ENCODE peak calls at places on chromosomes 11 and 22, in five cellular contexts. X is keratinocyte, Q is foreskin fibroblast, J is psoas muscle, E is fibroblast of pulmonary artery. Y is an unnamed sample.
A peak's percentile ranks its signal among the peaks of the same experiment; 100 is the strongest.

GRCh38 chr11:47215366-47215925 is 672 bp downstream of the DDB2 start:
- DNase-seq in X (no peak), Q (no peak), J (no peak), E (no peak), Y (no peak)

GRCh38 chr11:35337919-35338316 is 81.4 kb downstream of the SLC1A2 start:
- DNase-seq in Q (peak; percentile 58), J (no peak), E (no peak), X (no peak), Y (no peak)

GRCh38 chr22:21567456-21568206 is at the start of gene UBE2L3:
- DNase-seq in Q (peak; percentile 92), J (peak; percentile 87), X (peak; percentile 30), E (peak; percentile 74), Y (peak; percentile 80)

GRCh38 chr11:1573847-1574255 is 1.8 kb upstream of the DUSP8 start:
- DNase-seq in E (no peak), J (no peak), X (no peak), Q (no peak), Y (no peak)

GRCh38 chr22:29882716-29883044 is 294 bp upstream of the MTMR3 start:
- DNase-seq in E (no peak), Q (no peak), X (no peak), J (no peak), Y (no peak)

GRCh38 chr22:34072585-34072984 is 152.3 kb upstream of the LARGE1 start:
- DNase-seq in Q (no peak), X (no peak), J (no peak), E (no peak), Y (no peak)

GRCh38 chr11:7524831-7525230 is 11.0 kb downstream of the PPFIBP2 start:
- DNase-seq in X (peak; percentile 58), E (no peak), J (no peak), Q (no peak), Y (no peak)

GRCh38 chr11:125451400-125452124 is 44.5 kb downstream of the FEZ1 start:
- DNase-seq in X (no peak), J (peak; percentile 32), Q (peak; percentile 44), E (peak; percentile 59), Y (no peak)

GRCh38 chr11:68904458-68904847 is 762 bp downstream of the IGHMBP2 start:
- DNase-seq in E (peak; percentile 14), J (peak; percentile 37), X (no peak), Q (no peak), Y (no peak)

GRCh38 chr11:72081184-72081644 is 564 bp downstream of the LRRC51 start:
- DNase-seq in Q (no peak), X (no peak), E (no peak), J (no peak), Y (no peak)

GRCh38 chr22:23176645-23177027 is 3.7 kb upstream of the BCR start:
- DNase-seq in X (no peak), E (no peak), Q (no peak), J (no peak), Y (no peak)

GRCh38 chr22:48907591-48907990 is 920.1 kb downstream of the BRD1 start:
- DNase-seq in E (no peak), X (no peak), J (no peak), Q (no peak), Y (no peak)

GRCh38 chr11:119373059-119373875 is 8.2 kb downstream of the USP2 start:
- DNase-seq in J (no peak), Q (no peak), E (no peak), X (no peak), Y (no peak)

GRCh38 chr11:128525411-128526243 is 61.7 kb downstream of the ETS1 start:
- DNase-seq in Q (peak; percentile 55), J (no peak), X (no peak), E (no peak), Y (peak; percentile 83)

GRCh38 chr11:93720522-93720921 is 20.8 kb downstream of the TAF1D start:
- DNase-seq in J (no peak), Q (no peak), X (no peak), E (no peak), Y (no peak)

GRCh38 chr11:26993965-26994446 is at the start of gene FIBIN:
- DNase-seq in E (peak; percentile 83), J (peak; percentile 25), X (no peak), Q (peak; percentile 85), Y (peak; percentile 80)

GRCh38 chr11:132686827-132687370 is 845.4 kb downstream of the OPCML start:
- DNase-seq in X (no peak), J (no peak), Q (no peak), E (peak; percentile 12), Y (peak; percentile 19)

GRCh38 chr22:27845603-27846100 is 44.1 kb upstream of the MN1 start:
- DNase-seq in J (no peak), Q (no peak), E (no peak), X (no peak), Y (no peak)

GRCh38 chr11:18221274-18221876 is 15.2 kb downstream of the SAA4 start:
- DNase-seq in X (no peak), Q (no peak), E (no peak), J (no peak), Y (no peak)

GRCh38 chr22:41922336-41922735 is 4.3 kb downstream of the TNFRSF13C start:
- DNase-seq in Q (no peak), E (no peak), J (no peak), X (no peak), Y (no peak)

GRCh38 chr11:44600739-44601416 is 35.4 kb downstream of the CD82 start:
- DNase-seq in X (no peak), Q (peak; percentile 39), J (no peak), E (peak; percentile 30), Y (no peak)

GRCh38 chr11:102596578-102596977 is 28.6 kb downstream of the MMP20 start:
- DNase-seq in X (no peak), J (no peak), Q (no peak), E (no peak), Y (no peak)

GRCh38 chr11:95067042-95067827 is 516 bp downstream of the SRSF8 start:
- DNase-seq in Q (peak; percentile 95), E (peak; percentile 77), X (no peak), J (peak; percentile 90), Y (peak; percentile 77)

GRCh38 chr22:24011735-24012068 is 598 bp downstream of the CABIN1 start:
- DNase-seq in Q (peak; percentile 13), X (no peak), E (no peak), J (no peak), Y (peak; percentile 12)

GRCh38 chr11:26741036-26741435 is 19.2 kb upstream of the SLC5A12 start:
- DNase-seq in Q (peak; percentile 86), E (peak; percentile 83), J (no peak), X (no peak), Y (peak; percentile 57)

GRCh38 chr11:31808721-31809542 is 2.2 kb downstream of the PAX6 start:
- DNase-seq in Q (no peak), J (no peak), X (no peak), E (no peak), Y (no peak)

GRCh38 chr11:87173185-87174039 is 135.7 kb downstream of the TMEM135 start:
- DNase-seq in Q (peak; percentile 75), X (no peak), J (no peak), E (peak; percentile 66), Y (peak; percentile 78)

GRCh38 chr11:79932612-79933011 is 491.8 kb upstream of the TENM4 start:
- DNase-seq in X (no peak), Q (no peak), J (no peak), E (no peak), Y (no peak)

GRCh38 chr11:27698872-27699241 is 1.4 kb downstream of the BDNF start:
- DNase-seq in X (no peak), Q (peak; percentile 93), J (peak; percentile 67), E (peak; percentile 93), Y (peak; percentile 94)

GRCh38 chr11:19723572-19724342 is 11.1 kb downstream of the NAV2 start:
- DNase-seq in J (peak; percentile 37), Q (peak; percentile 78), X (no peak), E (peak; percentile 27), Y (peak; percentile 53)

GRCh38 chr22:28341001-28341400 is 338.6 kb downstream of the TTC28 start:
- DNase-seq in X (no peak), J (no peak), E (peak; percentile 54), Q (peak; percentile 42), Y (peak; percentile 16)

GRCh38 chr11:112511906-112512305 is 251.2 kb upstream of the PLET1 start:
- DNase-seq in E (no peak), X (no peak), J (no peak), Q (no peak), Y (no peak)

DNA sequence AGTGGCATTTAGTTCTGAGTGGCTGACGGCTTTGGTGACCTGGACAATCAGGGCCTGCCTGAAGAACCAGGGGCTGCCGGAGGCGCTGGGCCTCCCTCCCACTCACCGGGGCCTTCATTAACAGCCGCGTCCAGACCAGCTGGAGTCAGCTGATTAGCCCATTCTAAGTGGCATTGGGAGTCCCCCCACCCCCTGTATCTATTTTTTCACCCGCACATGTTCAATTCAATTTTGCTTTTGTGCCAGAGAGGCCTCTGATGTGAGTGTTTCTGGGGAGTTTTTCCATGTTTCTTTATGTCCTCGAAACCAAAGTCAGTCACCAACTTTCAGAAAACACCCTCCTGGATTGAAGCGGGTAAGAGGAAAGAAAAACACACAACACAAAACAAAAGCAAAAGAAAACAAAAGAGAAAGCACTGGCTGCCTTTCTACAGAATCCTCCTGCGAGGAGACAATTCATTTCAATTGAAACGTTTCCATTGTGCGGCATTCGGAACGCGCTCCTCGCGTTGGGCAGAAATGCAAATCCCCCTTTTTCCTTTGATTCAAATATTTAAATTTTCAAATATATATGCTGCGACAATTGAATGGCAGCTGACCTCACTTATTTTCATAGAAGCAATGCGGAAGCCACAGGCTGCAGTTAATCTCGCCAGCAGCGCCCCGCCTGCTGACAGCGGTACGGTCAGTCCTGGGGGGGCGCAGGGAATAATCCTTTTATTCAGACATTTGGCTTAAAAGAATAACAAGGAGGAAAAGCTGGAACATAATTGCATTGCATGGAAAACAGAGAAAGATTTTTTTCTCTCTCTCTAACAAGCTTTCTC is 17.6 kb downstream of the CDKN1C start:
- DNase-seq in X (no peak), E (no peak), J (no peak), Q (no peak), Y (no peak)
- TF ChIP-seq CTCF in X (no peak), E (no peak), J (no peak), Q (no peak), Y (no peak)

GRCh38 chr22:50696799-50697561 is 24.4 kb downstream of the SHANK3 start:
- DNase-seq in J (peak; percentile 23), X (no peak), E (no peak), Q (peak; percentile 55), Y (no peak)
- TF ChIP-seq CTCF in J (peak; percentile 34), X (peak; percentile 68), E (peak; percentile 55), Q (peak; percentile 67), Y (peak; percentile 71)

GRCh38 chr22:19718255-19719054 is 4.2 kb downstream of the SEPTIN5 start:
- DNase-seq in J (no peak), Q (no peak), X (no peak), E (no peak), Y (no peak)
- TF ChIP-seq CTCF in J (no peak), Q (no peak), X (no peak), E (no peak), Y (no peak)

DNA sequence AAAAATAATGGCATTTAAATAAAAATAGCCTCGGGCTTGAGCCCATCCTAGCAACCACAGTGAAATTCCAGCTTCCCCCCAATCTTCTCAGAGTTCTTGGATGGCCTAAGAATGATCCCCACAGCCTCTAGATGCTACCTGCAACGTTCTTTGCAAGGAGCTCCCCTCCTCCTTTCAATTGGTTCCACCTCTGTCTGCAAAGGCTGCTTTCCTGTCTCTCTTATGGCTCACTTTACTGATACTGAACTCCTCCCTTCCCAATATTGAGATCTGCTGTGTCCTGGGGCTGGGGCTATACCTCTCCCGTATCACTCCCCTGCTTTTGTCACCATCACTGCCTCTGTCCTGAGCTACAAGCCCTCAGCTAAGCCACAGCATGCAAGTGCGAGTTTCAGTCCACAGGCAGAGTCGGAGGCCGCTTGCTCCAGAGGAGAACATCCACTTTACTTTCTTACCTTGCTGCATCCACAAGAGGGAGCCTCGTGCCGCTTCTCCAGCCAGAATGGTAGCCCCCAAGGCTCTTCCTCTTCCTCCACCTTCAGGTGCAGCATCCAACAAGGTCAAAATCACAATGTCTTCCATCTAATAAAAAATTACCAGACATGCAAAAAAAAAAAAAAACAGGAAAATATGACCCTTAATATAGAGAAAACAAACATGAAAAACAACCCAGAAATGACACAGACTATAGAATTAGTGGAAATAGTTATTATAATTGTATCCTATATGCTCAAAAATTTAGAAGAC is 48.6 kb upstream of the TMEM45B start:
- DNase-seq in Q (peak; percentile 56), E (peak; percentile 48), X (no peak), J (no peak), Y (peak; percentile 20)
- TF ChIP-seq CTCF in Q (peak; percentile 52), E (peak; percentile 71), X (peak; percentile 53), J (no peak), Y (peak; percentile 69)